ENCODE peak calls at places on chromosomes 13 and 19, in five cellular contexts. Q is left lobe of liver, M is T1000, R is T-helper 1 cell, W is nucleus accumbens. X is an unnamed sample.

GRCh38 chr19:30752201-30752600 is 380.0 kb downstream of the ZNF536 start:
- DNase-seq in R (no peak), W (no peak), Q (no peak), M (no peak), X (no peak)

GRCh38 chr19:49921871-49922755 is 6.9 kb upstream of the ATF5 start:
- DNase-seq in Q (no peak), M (no peak), R (no peak), W (no peak), X (no peak)

GRCh38 chr19:30326076-30326710 is 46.0 kb upstream of the ZNF536 start:
- DNase-seq in Q (no peak), M (no peak), W (peak), R (no peak), X (no peak)

GRCh38 chr19:10010247-10010691 is at the start of gene COL5A3:
- DNase-seq in M (no peak), R (no peak), W (no peak), Q (peak), X (no peak)

GRCh38 chr19:38255759-38256052 is 468 bp downstream of the PPP1R14A start:
- DNase-seq in M (no peak), R (no peak), W (no peak), Q (no peak), X (no peak)

GRCh38 chr19:27748551-27749152 is 1464.3 kb downstream of the UQCRFS1 start:
- DNase-seq in Q (no peak), W (no peak), M (no peak), R (no peak), X (no peak)

GRCh38 chr13:109209526-109209925 is 576.9 kb downstream of the IRS2 start:
- DNase-seq in W (no peak), Q (no peak), M (no peak), R (no peak), X (no peak)

GRCh38 chr19:36115453-36116343 is at the start of gene TBCB:
- DNase-seq in Q (no peak), M (no peak), W (no peak), R (peak), X (no peak)

GRCh38 chr19:1070576-1070930 is 3.6 kb downstream of the ARHGAP45 start:
- DNase-seq in W (no peak), Q (no peak), R (no peak), M (no peak), X (no peak)

GRCh38 chr19:35759697-35760096 is 1.7 kb downstream of the PROSER3 start:
- DNase-seq in Q (no peak), W (no peak), R (no peak), M (no peak), X (no peak)

GRCh38 chr19:31905980-31906948 is 439.1 kb upstream of the ZNF507 start:
- DNase-seq in M (no peak), R (no peak), W (no peak), Q (no peak), X (no peak)

GRCh38 chr19:7751157-7751783 is 3.9 kb upstream of the CD209 start:
- DNase-seq in Q (no peak), M (no peak), W (no peak), R (no peak), X (no peak)

X was measured in NCI-H187 treated with DMSO at 0.1 percent for 48 hours.